ENCODE peak calls at places on chromosomes 4 and X, in five cellular contexts. C is K562, W is endothelial cell of umbilical vein, S is tibial artery, V is ovary. U is an unnamed sample.
A peak's percentile ranks its signal among the peaks of the same experiment; 100 is the strongest.

GRCh38 chrX:101759000-101759399 is 99.3 kb upstream of the ARMCX2 start:
- DNase-seq in C (peak; percentile 32), W (peak; percentile 69), S (peak; percentile 21), V (no peak), U (peak; percentile 38)

GRCh38 chr4:99586747-99587146 is 12.1 kb downstream of the MTTP start:
- DNase-seq in C (no peak), W (no peak), S (no peak), V (no peak), U (no peak)

GRCh38 chr4:152843476-152844107 is 63.8 kb downstream of the ARFIP1 start:
- DNase-seq in C (no peak), W (no peak), S (no peak), V (no peak), U (peak; percentile 77)

GRCh38 chrX:38036471-38036870 is 30.1 kb downstream of the SYTL5 start:
- DNase-seq in C (no peak), W (no peak), S (no peak), V (no peak), U (no peak)

GRCh38 chr4:73653695-73654106 is 33.5 kb upstream of the RASSF6 start:
- DNase-seq in C (peak; percentile 71), W (peak; percentile 91), S (peak; percentile 32), V (no peak), U (peak; percentile 28)

GRCh38 chrX:54776987-54777672 is 20.9 kb downstream of the ITIH6 start:
- DNase-seq in C (no peak), W (no peak), S (no peak), V (no peak), U (no peak)

GRCh38 chr4:39539026-39539690 is 11.9 kb upstream of the UGDH start:
- DNase-seq in C (no peak), W (no peak), S (no peak), V (no peak), U (no peak)

GRCh38 chr4:109658871-109659410 is 44.3 kb downstream of the CASP6 start:
- DNase-seq in C (no peak), W (peak; percentile 45), S (no peak), V (no peak), U (no peak)

GRCh38 chrX:97089116-97089515 is 205.4 kb downstream of the RPA4 start:
- DNase-seq in C (no peak), W (no peak), S (no peak), V (no peak), U (no peak)

GRCh38 chr4:14888790-14889189 is 113.5 kb upstream of the CPEB2 start:
- DNase-seq in C (no peak), W (no peak), S (no peak), V (no peak), U (no peak)

GRCh38 chr4:19944806-19945205 is 306.9 kb upstream of the SLIT2 start:
- DNase-seq in C (no peak), W (no peak), S (no peak), V (no peak), U (no peak)

GRCh38 chr4:152516156-152516555 is 19.7 kb downstream of the FBXW7 start:
- DNase-seq in C (no peak), W (no peak), S (no peak), V (no peak), U (no peak)

GRCh38 chr4:142845293-142846070 is 619 bp downstream of the INPP4B start:
- DNase-seq in C (no peak), W (peak; percentile 2), S (no peak), V (peak; percentile 21), U (no peak)

GRCh38 chr4:127997534-127998388 is 32.6 kb downstream of the ABHD18 start:
- DNase-seq in C (no peak), W (no peak), S (no peak), V (no peak), U (no peak)

GRCh38 chr4:98673282-98673644 is 14.9 kb upstream of the TSPAN5 start:
- DNase-seq in C (no peak), W (no peak), S (no peak), V (no peak), U (no peak)

GRCh38 chr4:170259631-170260153 is 169.9 kb upstream of the AADAT start:
- DNase-seq in C (peak; percentile 62), W (peak; percentile 34), S (peak; percentile 24), V (peak; percentile 26), U (peak; percentile 86)

GRCh38 chr4:174217273-174218126 is 66.0 kb downstream of the FBXO8 start:
- DNase-seq in C (no peak), W (no peak), S (no peak), V (peak; percentile 39), U (no peak)

GRCh38 chr4:151865327-151865726 is 104.5 kb upstream of the GATB start:
- DNase-seq in C (no peak), W (no peak), S (peak; percentile 83), V (peak; percentile 21), U (no peak)

GRCh38 chr4:187128226-187128625 is 404.6 kb upstream of the FAT1 start:
- DNase-seq in C (no peak), W (no peak), S (no peak), V (no peak), U (no peak)

GRCh38 chr4:7630559-7631287 is 196.0 kb upstream of the PSAPL1 start:
- DNase-seq in C (no peak), W (no peak), S (peak; percentile 57), V (peak; percentile 68), U (no peak)

GRCh38 chr4:138088449-138089208 is 153.5 kb downstream of the SLC7A11 start:
- DNase-seq in C (no peak), W (no peak), S (no peak), V (no peak), U (no peak)

GRCh38 chr4:138087181-138087714 is 154.9 kb downstream of the SLC7A11 start:
- DNase-seq in C (no peak), W (no peak), S (no peak), V (no peak), U (no peak)

GRCh38 chr4:138092060-138092459 is 150.1 kb downstream of the SLC7A11 start:
- DNase-seq in C (no peak), W (no peak), S (no peak), V (no peak), U (no peak)

GRCh38 chr4:138090918-138091659 is 151.1 kb downstream of the SLC7A11 start:
- DNase-seq in C (no peak), W (no peak), S (no peak), V (no peak), U (no peak)

GRCh38 chr4:138090145-138090917 is 151.8 kb downstream of the SLC7A11 start:
- DNase-seq in C (peak; percentile 67), W (peak; percentile 90), S (no peak), V (peak; percentile 48), U (peak; percentile 59)
- H3K4me3 ChIP-seq in C (no peak overlapping the region), W (peak overlapping the region; percentile 11), S (peak overlapping the region; percentile 18), V (no peak overlapping the region), U (no peak overlapping the region)

GRCh38 chr4:25095756-25096552 is 64.3 kb downstream of the SEPSECS start:
- DNase-seq in C (no peak), W (no peak), S (no peak), V (no peak), U (no peak)
- TF ChIP-seq CTCF in C (no peak), W (no peak), S (no peak), V (no peak), U (no peak)

GRCh38 chr4:1778642-1779392 is 14.3 kb upstream of the FGFR3 start:
- DNase-seq in C (no peak), W (no peak), S (no peak), V (no peak), U (no peak)
- H3K4me1 ChIP-seq in C (peaks cover under 1% of the 10 kb centered on the region), W (no peaks in the 10 kb centered on the region), S (peaks cover 4% of the 10 kb centered on the region), V (no peaks in the 10 kb centered on the region), U (peaks cover 28% of the 10 kb centered on the region)

DNA sequence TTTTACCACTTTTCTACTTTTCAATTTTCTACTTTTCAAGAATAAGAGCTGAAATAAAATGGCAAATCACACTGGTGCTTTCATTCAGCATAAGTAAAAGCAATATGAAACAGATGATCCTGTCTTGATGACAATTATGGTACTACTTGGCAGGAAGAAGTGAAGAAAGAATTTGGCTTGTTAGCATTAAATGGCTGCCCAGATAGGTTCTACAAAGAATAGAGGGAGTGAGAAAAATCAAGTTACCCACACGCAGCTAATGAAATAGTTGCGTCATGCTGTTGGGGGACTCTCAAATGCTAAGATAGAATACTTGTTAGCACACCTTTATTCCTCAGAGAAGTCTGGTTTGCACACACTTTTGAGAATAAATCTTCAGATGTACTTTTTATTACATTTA is 12.5 kb upstream of the LCORL start:
- DNase-seq in C (no peak), W (no peak), S (no peak), V (no peak), U (no peak)
- H3K4me3 ChIP-seq in C (no peak overlapping the region), W (no peak overlapping the region), S (no peak overlapping the region), V (no peak overlapping the region), U (no peak overlapping the region)

DNA sequence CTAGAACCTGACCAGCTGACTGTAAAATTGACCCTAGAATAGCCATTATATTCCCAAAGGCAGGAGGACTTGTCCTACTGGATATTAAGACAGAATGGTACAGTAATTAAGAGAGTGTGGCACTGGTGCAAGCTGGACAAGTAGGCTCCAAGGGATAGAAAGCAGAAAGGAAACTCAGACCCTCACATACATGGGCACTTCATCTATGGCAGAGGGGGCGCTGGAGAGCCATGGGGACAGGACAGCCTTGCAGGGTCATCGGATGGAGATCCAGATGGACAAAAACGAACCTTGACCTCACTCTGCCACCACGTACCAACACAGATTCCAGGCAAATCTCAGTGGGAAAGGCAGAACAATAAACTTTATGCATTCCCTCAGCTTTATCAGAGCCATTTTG is 40.6 kb downstream of the GAB3 start:
- DNase-seq in C (peak; percentile 35), W (no peak), S (no peak), V (no peak), U (no peak)
- TF ChIP-seq CTCF in C (peak; percentile 19), W (no peak), S (no peak), V (no peak), U (no peak)

GRCh38 chr4:146061610-146062324 is 113.8 kb upstream of the LSM6 start:
- DNase-seq in C (no peak), W (no peak), S (no peak), V (no peak), U (no peak)

GRCh38 chr4:146062325-146062715 is 113.2 kb upstream of the LSM6 start:
- DNase-seq in C (no peak), W (no peak), S (no peak), V (no peak), U (no peak)

GRCh38 chr4:146059153-146059552 is 116.4 kb upstream of the LSM6 start:
- DNase-seq in C (no peak), W (no peak), S (no peak), V (no peak), U (no peak)

GRCh38 chr4:146058531-146058930 is 117.0 kb upstream of the LSM6 start:
- DNase-seq in C (no peak), W (no peak), S (no peak), V (no peak), U (no peak)

DNA sequence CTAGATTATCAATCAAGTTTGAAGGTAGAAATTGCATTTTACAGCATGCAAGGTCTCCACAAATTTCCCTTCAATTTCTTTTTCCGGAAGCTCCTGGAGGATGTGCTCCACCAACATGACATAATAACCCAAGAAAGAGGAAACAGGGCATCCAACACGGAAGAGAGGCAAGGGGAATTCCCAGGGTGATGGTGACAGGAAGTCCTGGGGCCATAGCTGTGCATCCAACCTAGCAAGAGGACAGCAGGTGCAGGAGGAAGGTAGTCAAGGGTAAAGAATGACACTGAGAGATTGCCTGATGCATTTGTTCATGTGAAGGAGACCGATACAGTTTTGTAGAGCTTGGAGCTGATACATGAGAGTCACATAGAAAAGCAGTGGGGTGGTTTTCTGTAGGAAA is 115.7 kb upstream of the LSM6 start:
- DNase-seq in C (no peak), W (no peak), S (no peak), V (no peak), U (no peak)
- H3K4me1 ChIP-seq in C (no peaks in the 10 kb centered on the region), W (no peaks in the 10 kb centered on the region), S (no peaks in the 10 kb centered on the region), V (no peaks in the 10 kb centered on the region), U (no peaks in the 10 kb centered on the region)